ENCODE peak calls at places on chromosomes 5 and 9, in nine cellular contexts. R is astrocyte, O is ovary, I is neural progenitor cell, G is NT2/D1, B is fibroblast of lung, Y is left lung, T is tibial artery, F is OCI-LY7. J is an unnamed sample. For H3K9me3 and H3K4me1, the result is how much of the 10 kb centered on the place peaks cover.

GRCh38 chr5:62460578-62460983 is 48.0 kb downstream of the IPO11 start:
- DNase-seq in R (peak), O (no peak), I (peak), G (no peak), B (peak), Y (no peak), T (no peak), F (peak), J (no peak)

GRCh38 chr5:89047591-89047990 is 164.6 kb upstream of the MEF2C start:
- DNase-seq in R (peak), O (no peak), I (no peak), G (no peak), B (no peak), Y (no peak), T (no peak), F (no peak), J (no peak)

GRCh38 chr5:83374547-83374946 is 97.0 kb upstream of the VCAN start:
- DNase-seq in R (peak), O (peak), I (no peak), G (no peak), B (peak), Y (no peak), T (peak), F (no peak), J (no peak)

GRCh38 chr9:71793386-71794105 is 25.2 kb upstream of the CEMIP2 start:
- DNase-seq in R (peak), O (no peak), I (peak), G (peak), B (no peak), Y (no peak), T (no peak), F (no peak), J (no peak)

GRCh38 chr9:129253820-129254381 is 75.8 kb upstream of the IER5L start:
- DNase-seq in R (no peak), O (peak), I (peak), G (no peak), B (no peak), Y (no peak), T (peak), F (no peak), J (peak)

GRCh38 chr5:159928122-159928960 is 12.1 kb downstream of the ADRA1B start:
- DNase-seq in R (peak), O (peak), I (no peak), G (no peak), B (peak), Y (no peak), T (peak), F (no peak), J (peak)

GRCh38 chr5:138455191-138455930 is 9.9 kb upstream of the EGR1 start:
- DNase-seq in R (no peak), O (no peak), I (no peak), G (no peak), B (no peak), Y (no peak), T (no peak), F (no peak), J (no peak)

GRCh38 chr5:122500245-122501086 is 188.4 kb downstream of the SNCAIP start:
- DNase-seq in R (peak), O (peak), I (peak), G (peak), B (peak), Y (no peak), T (peak), F (peak), J (no peak)

GRCh38 chr9:121529237-121529987 is 29.8 kb upstream of the GGTA1 start:
- DNase-seq in R (peak), O (peak), I (no peak), G (no peak), B (peak), Y (peak), T (peak), F (no peak), J (peak)

GRCh38 chr9:76403352-76403751 is 9.1 kb upstream of the RFK start:
- DNase-seq in R (peak), O (no peak), I (no peak), G (no peak), B (peak), Y (no peak), T (no peak), F (peak), J (no peak)
- H3K4me3 ChIP-seq in R (no peak), O (no peak), I (no peak), G (no peak), B (peak), Y (no peak), T (no peak), F (peak), J (no peak)

DNA sequence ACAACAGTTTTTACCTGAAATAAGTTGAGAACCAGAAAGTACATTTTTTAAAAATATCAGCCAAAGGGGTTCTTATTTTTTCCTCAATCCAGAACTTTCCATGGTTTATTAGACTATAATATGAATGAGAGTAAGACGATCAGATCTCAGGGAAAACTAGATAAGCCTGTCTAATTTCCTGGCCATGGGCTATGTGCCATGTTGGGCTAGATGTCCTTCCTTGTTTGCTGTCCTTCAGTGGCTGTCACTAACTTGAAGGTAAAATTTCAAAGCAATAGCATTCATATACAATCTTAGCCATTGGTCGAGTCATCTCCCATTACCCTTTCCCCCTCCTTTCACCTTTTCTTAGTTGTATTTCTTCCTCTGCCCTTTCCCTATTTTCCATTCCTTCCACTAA is 179.5 kb upstream of the PPP1R2B start:
- DNase-seq in R (no peak), O (no peak), I (no peak), G (no peak), B (no peak), Y (no peak), T (no peak), F (no peak), J (no peak)
- H3K9me3 ChIP-seq in R (under half), O (under half), I (under half), G (under half), B (under half), Y (under half), T (under half), F (under half), J (under half)

DNA sequence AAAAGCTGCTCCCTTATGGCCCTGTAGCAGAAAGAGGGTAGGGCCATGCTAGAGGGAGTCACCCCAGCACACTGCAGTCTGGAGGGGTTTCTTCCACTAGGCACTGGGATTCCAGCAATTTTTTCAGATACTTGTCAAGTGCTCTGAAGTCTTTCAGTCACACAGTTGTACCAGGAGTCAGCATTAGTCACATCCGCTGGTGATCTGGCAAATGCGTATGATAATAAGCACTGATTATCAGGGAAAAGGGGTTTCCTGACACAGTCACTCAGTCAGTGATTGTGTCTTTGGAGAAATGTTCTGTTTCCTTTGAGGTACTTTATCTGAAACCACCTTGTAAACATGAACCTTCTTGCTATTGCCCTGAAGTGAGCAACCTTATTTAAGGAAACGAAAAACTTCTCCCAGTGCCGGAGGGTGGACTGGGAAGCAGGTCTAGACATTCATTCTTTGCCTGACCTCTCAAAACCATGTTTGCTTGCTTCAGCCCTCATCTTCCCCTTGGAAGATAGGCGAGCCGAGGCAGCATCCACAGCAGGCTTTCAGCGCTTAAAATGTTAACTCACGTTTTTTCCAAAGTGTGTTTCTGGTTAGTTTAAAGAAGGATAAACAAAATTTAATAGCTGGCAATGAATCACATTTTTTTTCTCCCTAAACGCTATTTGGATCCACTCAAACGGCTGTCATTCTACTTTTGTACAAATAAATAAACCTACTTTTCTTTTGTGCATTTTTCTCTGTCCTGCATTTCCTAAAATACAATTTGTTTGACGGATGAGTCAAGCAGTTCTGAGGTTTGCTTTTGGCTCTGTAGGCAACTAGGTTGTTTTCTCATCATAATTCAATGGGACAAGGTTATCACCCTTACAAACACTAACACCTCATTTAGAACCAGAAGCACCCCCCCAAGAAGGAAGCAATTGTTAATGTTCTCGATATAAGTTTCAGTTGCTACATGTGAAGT is 77.7 kb downstream of the FOXD1 start:
- DNase-seq in R (peak), O (no peak), I (no peak), G (peak), B (peak), Y (no peak), T (no peak), F (no peak), J (no peak)
- H3K4me1 ChIP-seq in R (half or more), O (under half), I (under half), G (under half), B (under half), Y (under half), T (under half), F (under half), J (under half)

GRCh38 chr9:134820901-134821300 is 59.7 kb upstream of the FCN2 start:
- DNase-seq in R (no peak), O (no peak), I (no peak), G (no peak), B (no peak), Y (no peak), T (no peak), F (no peak), J (no peak)
- H3K4me3 ChIP-seq in R (no peak), O (no peak), I (no peak), G (no peak), B (no peak), Y (no peak), T (no peak), F (no peak), J (no peak)

GRCh38 chr5:141342773-141343172 is 856 bp upstream of the PCDHGA3 start:
- DNase-seq in R (no peak), O (no peak), I (no peak), G (no peak), B (no peak), Y (no peak), T (no peak), F (no peak), J (no peak)

GRCh38 chr5:141345327-141345726 is 1.7 kb downstream of the PCDHGA3 start:
- DNase-seq in R (no peak), O (no peak), I (no peak), G (no peak), B (no peak), Y (no peak), T (no peak), F (no peak), J (no peak)

GRCh38 chr5:141343242-141343952 is at the start of gene PCDHGA3:
- DNase-seq in R (peak), O (no peak), I (no peak), G (no peak), B (peak), Y (no peak), T (no peak), F (peak), J (no peak)

GRCh38 chr5:141338538-141339306 is at the start of gene PCDHGA2:
- DNase-seq in R (peak), O (peak), I (peak), G (peak), B (peak), Y (no peak), T (no peak), F (peak), J (no peak)

GRCh38 chr5:141343953-141344463 is 379 bp downstream of the PCDHGA3 start:
- DNase-seq in R (no peak), O (no peak), I (no peak), G (no peak), B (no peak), Y (no peak), T (no peak), F (no peak), J (no peak)
- H3K9me3 ChIP-seq in R (under half), O (under half), I (under half), G (under half), B (under half), Y (under half), T (under half), F (under half), J (half or more)

DNA sequence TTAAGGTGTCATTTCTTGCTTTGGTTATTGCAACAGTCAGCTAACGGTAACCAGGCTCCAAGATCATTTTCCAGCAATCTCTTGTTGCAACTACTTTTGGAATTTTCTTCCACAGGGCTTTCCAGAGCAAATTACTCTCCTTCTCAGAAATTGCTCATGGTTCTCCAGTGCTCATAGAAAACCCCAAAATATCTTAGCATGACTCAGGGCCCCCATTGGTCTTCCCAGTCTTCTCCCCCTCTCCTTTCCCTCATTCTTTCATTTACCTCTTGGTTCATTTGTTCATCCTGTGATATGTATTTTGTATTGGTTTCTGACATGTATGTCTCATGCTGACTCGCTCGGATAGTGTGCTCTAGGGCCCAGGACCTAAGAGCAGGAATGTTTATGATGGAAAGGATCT is 35.6 kb downstream of the WWC1 start:
- DNase-seq in R (peak), O (no peak), I (no peak), G (no peak), B (no peak), Y (no peak), T (no peak), F (no peak), J (no peak)
- H3K4me1 ChIP-seq in R (under half), O (under half), I (under half), G (under half), B (under half), Y (under half), T (under half), F (under half), J (under half)

GRCh38 chr9:79408200-79408599 is 163.6 kb upstream of the TLE4 start:
- DNase-seq in R (no peak), O (no peak), I (no peak), G (no peak), B (no peak), Y (no peak), T (no peak), F (no peak), J (no peak)
- H3K4me3 ChIP-seq in R (no peak), O (no peak), I (no peak), G (no peak), B (no peak), Y (no peak), T (no peak), F (no peak), J (no peak)

GRCh38 chr5:150918613-150919012 is 13.8 kb upstream of the ZNF300 start:
- DNase-seq in R (peak), O (no peak), I (no peak), G (no peak), B (no peak), Y (no peak), T (no peak), F (no peak), J (no peak)
- H3K9me3 ChIP-seq in R (under half), O (under half), I (under half), G (under half), B (under half), Y (under half), T (under half), F (under half), J (half or more)

GRCh38 chr9:134396258-134396742 is 70.0 kb downstream of the RXRA start:
- DNase-seq in R (no peak), O (no peak), I (no peak), G (no peak), B (no peak), Y (peak), T (no peak), F (peak), J (peak)

GRCh38 chr9:134395727-134396257 is 69.5 kb downstream of the RXRA start:
- DNase-seq in R (no peak), O (no peak), I (no peak), G (no peak), B (no peak), Y (no peak), T (no peak), F (no peak), J (no peak)

GRCh38 chr9:134395002-134395517 is 68.8 kb downstream of the RXRA start:
- DNase-seq in R (no peak), O (no peak), I (no peak), G (no peak), B (no peak), Y (no peak), T (no peak), F (no peak), J (no peak)

GRCh38 chr9:134398756-134399155 is 72.5 kb downstream of the RXRA start:
- DNase-seq in R (no peak), O (no peak), I (no peak), G (no peak), B (no peak), Y (no peak), T (no peak), F (no peak), J (no peak)

DNA sequence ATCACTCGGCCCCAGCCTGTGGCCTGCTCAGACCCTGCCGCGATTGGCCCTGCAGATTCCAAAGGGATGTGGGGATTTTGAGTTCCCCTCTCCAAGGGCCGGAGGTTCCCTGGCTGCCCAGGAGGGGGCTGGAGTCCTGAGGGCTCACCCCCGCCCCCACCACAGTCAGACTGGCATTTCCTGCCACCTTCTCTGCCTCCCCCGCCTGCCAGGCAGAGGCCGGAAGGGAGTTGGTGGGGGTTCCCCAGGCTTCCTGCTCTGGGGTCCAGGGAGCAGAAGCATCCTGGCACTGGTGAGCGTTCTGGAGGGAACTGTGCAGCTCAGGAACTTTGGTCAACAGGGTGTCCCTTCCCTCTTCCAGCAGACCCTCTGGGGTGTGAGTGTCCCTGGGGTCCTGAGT is 70.6 kb downstream of the RXRA start:
- DNase-seq in R (no peak), O (no peak), I (no peak), G (no peak), B (no peak), Y (no peak), T (no peak), F (peak), J (no peak)
- H3K4me1 ChIP-seq in R (under half), O (under half), I (under half), G (under half), B (under half), Y (under half), T (half or more), F (under half), J (half or more)